ENCODE peak calls at places on chromosomes 1 and 21, in five cellular contexts. B, Z, U, F and N are unnamed samples.

GRCh38 chr1:229224308-229224707 is 46.6 kb upstream of the RAB4A start:
- DNase-seq in B (no peak), Z (no peak), U (peak; percentile 62), F (no peak), N (peak; percentile 48)

GRCh38 chr1:159987186-159987585 is 33.1 kb upstream of the SLAMF9 start:
- DNase-seq in B (no peak), Z (peak; percentile 25), U (no peak), F (no peak), N (peak; percentile 29)

GRCh38 chr1:41696381-41696780 is 211.9 kb upstream of the EDN2 start:
- DNase-seq in B (no peak), Z (no peak), U (no peak), F (peak; percentile 86), N (no peak)

GRCh38 chr1:170494369-170494768 is 37.6 kb upstream of the GORAB start:
- DNase-seq in B (no peak), Z (peak; percentile 35), U (peak; percentile 4), F (no peak), N (no peak)

GRCh38 chr1:207806531-207807394 is 54.9 kb downstream of the CD46 start:
- DNase-seq in B (no peak), Z (peak; percentile 20), U (peak; percentile 25), F (no peak), N (no peak)

GRCh38 chr1:75845576-75845975 is 48.9 kb downstream of the MSH4 start:
- DNase-seq in B (no peak), Z (no peak), U (no peak), F (no peak), N (no peak)

GRCh38 chr1:247294282-247294681 is 37.4 kb downstream of the ZNF496 start:
- DNase-seq in B (no peak), Z (no peak), U (peak; percentile 75), F (no peak), N (no peak)

GRCh38 chr1:213980906-213981305 is 6.9 kb upstream of the PROX1 start:
- DNase-seq in B (no peak), Z (no peak), U (no peak), F (no peak), N (no peak)

GRCh38 chr1:87329051-87329755 is 523 bp downstream of the LMO4 start:
- DNase-seq in B (peak; percentile 27), Z (peak; percentile 58), U (peak; percentile 72), F (peak; percentile 74), N (peak; percentile 36)

GRCh38 chr1:156648951-156649350 is 7.0 kb downstream of the BCAN start:
- DNase-seq in B (no peak), Z (no peak), U (no peak), F (no peak), N (no peak)

GRCh38 chr21:20997633-20998455 is at the start of gene NCAM2:
- DNase-seq in B (peak; percentile 71), Z (peak; percentile 77), U (peak; percentile 85), F (peak; percentile 93), N (peak; percentile 14)

GRCh38 chr1:91643431-91643830 is 142.8 kb downstream of the CDC7 start:
- DNase-seq in B (no peak), Z (no peak), U (no peak), F (no peak), N (no peak)

GRCh38 chr1:64392109-64392508 is 77.8 kb upstream of the CACHD1 start:
- DNase-seq in B (no peak), Z (no peak), U (no peak), F (no peak), N (no peak)

GRCh38 chr21:32887026-32887425 is 115.5 kb upstream of the PAXBP1 start:
- DNase-seq in B (no peak), Z (no peak), U (no peak), F (no peak), N (no peak)

GRCh38 chr1:4003846-4004505 is 103.9 kb upstream of the C1orf174 start:
- DNase-seq in B (no peak), Z (no peak), U (no peak), F (no peak), N (no peak)

GRCh38 chr1:16617101-16617727 is 3.9 kb upstream of the NBPF1 start:
- DNase-seq in B (no peak), Z (peak; percentile 13), U (no peak), F (peak; percentile 47), N (no peak)

GRCh38 chr1:72557446-72558049 is 275.2 kb upstream of the NEGR1 start:
- DNase-seq in B (no peak), Z (no peak), U (peak; percentile 15), F (no peak), N (peak; percentile 3)

GRCh38 chr1:168112673-168113305 is 23.9 kb downstream of the GPR161 start:
- DNase-seq in B (no peak), Z (peak; percentile 43), U (peak; percentile 49), F (no peak), N (no peak)

GRCh38 chr1:178716111-178716510 is 8.9 kb upstream of the RALGPS2 start:
- DNase-seq in B (no peak), Z (no peak), U (no peak), F (no peak), N (no peak)

GRCh38 chr1:247415423-247416361 is at the start of gene NLRP3:
- DNase-seq in B (peak; percentile 55), Z (no peak), U (no peak), F (no peak), N (peak; percentile 25)

GRCh38 chr1:36743286-36744005 is 260.7 kb upstream of the CSF3R start:
- DNase-seq in B (no peak), Z (no peak), U (no peak), F (no peak), N (no peak)

GRCh38 chr1:57839488-57839887 is 415.6 kb upstream of the DAB1 start:
- DNase-seq in B (no peak), Z (no peak), U (no peak), F (no peak), N (no peak)

GRCh38 chr1:244394851-244395765 is 56.6 kb downstream of the ADSS2 start:
- DNase-seq in B (no peak), Z (no peak), U (no peak), F (no peak), N (no peak)

DNA sequence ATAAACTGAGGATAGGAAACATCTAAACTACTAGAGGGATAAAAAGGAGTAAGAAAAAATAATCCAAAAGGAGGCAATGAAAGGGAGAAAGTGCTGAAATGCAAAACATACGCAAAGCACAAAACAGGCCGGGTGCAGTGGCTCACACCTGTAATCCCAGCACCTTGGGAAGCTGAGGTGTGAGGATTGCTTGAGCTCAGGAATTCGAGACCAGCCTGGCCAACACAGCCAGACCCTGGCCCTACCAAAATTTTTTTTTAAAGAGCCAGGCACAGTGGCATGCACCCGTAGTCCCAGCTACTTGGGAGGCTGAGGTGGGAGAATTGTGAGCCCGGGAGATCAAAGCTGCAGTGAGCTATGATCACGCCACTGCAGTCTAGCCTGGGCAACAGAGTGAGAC is 10.5 kb downstream of the SPOCD1 start:
- DNase-seq in B (no peak), Z (no peak), U (no peak), F (no peak), N (no peak)
- H3K4me1 ChIP-seq in B (no peaks in the 10 kb centered on the region), Z (no peaks in the 10 kb centered on the region), U (peaks cover 3% of the 10 kb centered on the region), F (no peaks in the 10 kb centered on the region), N (no peaks in the 10 kb centered on the region)

GRCh38 chr1:205569411-205570172 is 62.2 kb downstream of the ELK4 start:
- DNase-seq in B (no peak), Z (no peak), U (no peak), F (peak; percentile 50), N (no peak)
- H3K4me3 ChIP-seq in B (no peak overlapping the region), Z (peak overlapping the region; percentile 48), U (no peak overlapping the region), F (no peak overlapping the region), N (peak overlapping the region; percentile 24)

GRCh38 chr1:53893999-53894636 is at the start of gene DIO1:
- DNase-seq in B (no peak), Z (no peak), U (no peak), F (no peak), N (no peak)

GRCh38 chr1:53891021-53891420 is 1.4 kb upstream of the YIPF1 start:
- DNase-seq in B (no peak), Z (no peak), U (no peak), F (no peak), N (no peak)

GRCh38 chr1:53891678-53892077 is 2.1 kb upstream of the YIPF1 start:
- DNase-seq in B (no peak), Z (no peak), U (no peak), F (no peak), N (no peak)

GRCh38 chr1:53894644-53895043 is 657 bp downstream of the DIO1 start:
- DNase-seq in B (no peak), Z (no peak), U (no peak), F (no peak), N (no peak)

DNA sequence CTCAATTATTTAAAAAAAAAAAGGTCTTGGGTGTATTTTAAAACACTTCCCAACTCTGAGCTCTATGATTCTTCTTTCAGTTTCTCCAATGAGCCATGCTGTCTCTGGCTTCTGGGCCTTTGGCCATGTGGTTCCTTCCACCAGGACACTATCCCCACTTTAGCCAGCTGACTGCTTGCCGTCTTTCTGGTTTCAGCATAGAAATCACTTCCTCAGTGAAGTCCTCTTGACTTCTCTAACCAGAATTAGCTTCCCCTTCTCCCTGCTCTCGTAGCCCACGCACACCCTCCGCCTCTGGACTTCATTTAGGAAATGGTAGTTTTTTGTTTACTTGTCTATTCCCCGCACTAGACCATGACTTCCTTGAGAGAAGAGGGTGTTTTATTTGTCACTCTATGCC is 1.1 kb upstream of the DIO1 start:
- DNase-seq in B (no peak), Z (no peak), U (no peak), F (no peak), N (no peak)
- H3K27ac ChIP-seq in B (no peak overlapping the region), Z (no peak overlapping the region), U (no peak overlapping the region), F (no peak overlapping the region), N (peak overlapping the region; percentile 26)

GRCh38 chr1:243266231-243266630 is 10.4 kb downstream of the SDCCAG8 start:
- DNase-seq in B (no peak), Z (no peak), U (no peak), F (no peak), N (no peak)

GRCh38 chr1:243269461-243269801 is 13.6 kb downstream of the SDCCAG8 start:
- DNase-seq in B (no peak), Z (no peak), U (no peak), F (no peak), N (no peak)

GRCh38 chr1:243268284-243268653 is 12.4 kb downstream of the SDCCAG8 start:
- DNase-seq in B (no peak), Z (no peak), U (peak; percentile 93), F (no peak), N (no peak)

GRCh38 chr1:243268751-243269460 is 13.1 kb downstream of the SDCCAG8 start:
- DNase-seq in B (no peak), Z (no peak), U (no peak), F (no peak), N (no peak)

DNA sequence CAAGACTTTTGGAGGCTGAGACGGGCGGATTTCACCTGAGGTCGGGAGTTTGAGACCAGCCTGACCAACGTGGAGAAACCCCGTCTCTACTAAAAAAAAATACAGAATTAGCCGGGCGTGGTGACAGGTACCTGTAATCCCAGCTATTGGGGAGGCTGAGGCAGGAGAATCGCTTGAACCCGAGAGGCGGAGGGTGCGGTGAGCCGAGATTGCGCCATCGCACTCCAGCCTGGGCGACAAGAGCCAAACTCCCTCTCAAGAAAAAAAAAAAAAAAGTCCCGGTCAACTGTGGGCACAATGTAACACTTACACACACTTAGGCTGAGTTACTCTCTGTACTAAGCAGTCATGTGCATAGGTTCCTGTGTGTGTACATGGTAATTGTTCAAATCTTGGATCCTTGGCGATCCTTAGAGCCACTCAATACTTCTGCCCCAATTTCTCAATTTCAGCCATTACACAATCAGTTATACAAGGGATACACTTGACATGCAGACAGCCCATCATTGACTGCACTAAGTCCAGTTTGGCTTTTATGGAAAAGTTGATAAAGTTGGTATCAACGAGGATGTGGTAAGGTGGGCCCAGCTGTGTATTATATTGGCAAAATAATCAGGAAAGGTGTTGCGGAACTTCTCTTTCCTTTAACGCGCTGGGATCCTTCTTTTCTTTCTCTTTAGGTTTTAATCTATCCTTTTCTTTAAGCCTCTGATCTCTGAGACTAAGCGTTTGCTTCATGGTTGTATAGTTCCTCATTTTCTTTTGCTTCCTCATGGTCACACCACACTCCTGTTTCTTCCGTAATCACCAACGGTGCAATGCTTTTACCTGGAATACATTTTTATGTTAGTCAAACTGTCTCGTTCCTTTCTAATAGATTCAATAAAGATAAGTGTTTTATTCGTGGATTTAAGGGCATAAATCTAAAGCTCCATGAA is 11.8 kb downstream of the SDCCAG8 start:
- DNase-seq in B (no peak), Z (no peak), U (peak; percentile 69), F (no peak), N (no peak)
- H3K4me1 ChIP-seq in B (no peaks in the 10 kb centered on the region), Z (peaks cover 3% of the 10 kb centered on the region), U (peaks cover 25% of the 10 kb centered on the region), F (peaks cover 45% of the 10 kb centered on the region), N (peaks cover 3% of the 10 kb centered on the region)